ENCODE peak calls at places on chromosome 16, in six cellular contexts. I is EL, W is T-cell, P is iPS DF 19.7, R is testis, Q is NCI-H1436. M is an unnamed sample.

GRCh38 chr16:63776437-63776836 is 1345.4 kb downstream of the CDH11 start:
- DNase-seq in I (no peak), W (no peak), P (no peak), R (no peak), Q (no peak), M (no peak)

GRCh38 chr16:85947511-85948509 is 48.8 kb downstream of the IRF8 start:
- DNase-seq in I (no peak), W (peak; percentile 20), P (no peak), R (no peak), Q (no peak), M (no peak)

GRCh38 chr16:2487517-2487842 is 12.6 kb downstream of the TBC1D24 start:
- DNase-seq in I (no peak), W (no peak), P (no peak), R (no peak), Q (no peak), M (no peak)

GRCh38 chr16:56874800-56875199 is 9.8 kb downstream of the SLC12A3 start:
- DNase-seq in I (peak; percentile 15), W (no peak), P (no peak), R (peak; percentile 24), Q (no peak), M (no peak)

GRCh38 chr16:66273036-66273435 is 93.5 kb upstream of the CDH5 start:
- DNase-seq in I (no peak), W (no peak), P (no peak), R (no peak), Q (no peak), M (no peak)

GRCh38 chr16:64380751-64381150 is 741.1 kb downstream of the CDH11 start:
- DNase-seq in I (no peak), W (no peak), P (no peak), R (no peak), Q (no peak), M (no peak)

GRCh38 chr16:29978081-29978480 is 4.4 kb downstream of the TAOK2 start:
- DNase-seq in I (no peak), W (no peak), P (no peak), R (no peak), Q (no peak), M (no peak)

GRCh38 chr16:28873543-28874201 is 4.6 kb upstream of the ATP2A1 start:
- DNase-seq in I (no peak), W (peak; percentile 39), P (no peak), R (no peak), Q (no peak), M (no peak)

GRCh38 chr16:12171706-12172105 is 195.2 kb downstream of the SNX29 start:
- DNase-seq in I (no peak), W (no peak), P (no peak), R (no peak), Q (no peak), M (no peak)

GRCh38 chr16:69396187-69397061 is 10.6 kb upstream of the TERF2 start:
- DNase-seq in I (peak; percentile 90), W (peak; percentile 50), P (no peak), R (peak; percentile 89), Q (peak; percentile 86), M (peak; percentile 85)

GRCh38 chr16:49734330-49734729 is 121.6 kb downstream of the ZNF423 start:
- DNase-seq in I (no peak), W (no peak), P (no peak), R (peak; percentile 73), Q (no peak), M (no peak)

GRCh38 chr16:27430923-27431484 is 29.0 kb downstream of the IL21R start:
- DNase-seq in I (no peak), W (no peak), P (no peak), R (no peak), Q (no peak), M (no peak)

GRCh38 chr16:68590201-68590994 is 51.3 kb downstream of the ZFP90 start:
- DNase-seq in I (peak; percentile 63), W (peak; percentile 55), P (peak; percentile 52), R (peak; percentile 81), Q (no peak), M (peak; percentile 31)

GRCh38 chr16:50024207-50024606 is 818 bp upstream of the CNEP1R1 start:
- DNase-seq in I (no peak), W (no peak), P (no peak), R (peak; percentile 32), Q (no peak), M (no peak)

GRCh38 chr16:4327782-4328579 is 12.1 kb downstream of the GLIS2 start:
- DNase-seq in I (peak; percentile 79), W (peak; percentile 43), P (peak; percentile 59), R (peak; percentile 89), Q (no peak), M (peak; percentile 86)

GRCh38 chr16:85172465-85173071 is 60.3 kb upstream of the CIBAR2 start:
- DNase-seq in I (peak; percentile 69), W (no peak), P (no peak), R (peak; percentile 80), Q (peak; percentile 29), M (no peak)

GRCh38 chr16:10964891-10965326 is 20.5 kb downstream of the CLEC16A start:
- DNase-seq in I (no peak), W (peak; percentile 31), P (no peak), R (no peak), Q (no peak), M (no peak)

GRCh38 chr16:67302882-67303434 is 23.6 kb downstream of the KCTD19 start:
- DNase-seq in I (no peak), W (no peak), P (no peak), R (no peak), Q (no peak), M (no peak)

GRCh38 chr16:71216714-71217113 is 13.8 kb downstream of the HYDIN start:
- DNase-seq in I (no peak), W (no peak), P (no peak), R (no peak), Q (no peak), M (no peak)

GRCh38 chr16:74501484-74502479 is 80.5 kb upstream of the CLEC18B start:
- DNase-seq in I (no peak), W (no peak), P (no peak), R (no peak), Q (no peak), M (no peak)

GRCh38 chr16:10743227-10743609 is 424 bp upstream of the NUBP1 start:
- DNase-seq in I (no peak), W (no peak), P (no peak), R (no peak), Q (no peak), M (no peak)

GRCh38 chr16:4034963-4035362 is 81.3 kb downstream of the ADCY9 start:
- DNase-seq in I (no peak), W (no peak), P (no peak), R (no peak), Q (no peak), M (no peak)

GRCh38 chr16:29719063-29719462 is 26.7 kb downstream of the C16orf54 start:
- DNase-seq in I (no peak), W (no peak), P (no peak), R (no peak), Q (no peak), M (no peak)

GRCh38 chr16:4290236-4290830 is 17.5 kb upstream of the TFAP4 start:
- DNase-seq in I (peak; percentile 71), W (no peak), P (no peak), R (no peak), Q (peak; percentile 20), M (peak; percentile 70)